ENCODE peak calls at places on chromosome 2, in eight cellular contexts. M, C, L, T, H, Y, U and X are unnamed samples.

GRCh38 chr2:110702514-110702913 is 24.7 kb upstream of the BUB1 start:
- DNase-seq in U (no peak), H (no peak), M (no peak), T (no peak), Y (no peak), C (no peak), L (no peak), X (no peak)

GRCh38 chr2:219514196-219514761 is at the start of gene ASIC4:
- DNase-seq in H (peak), M (no peak), C (peak), U (peak), T (no peak), L (no peak), Y (peak), X (peak)

GRCh38 chr2:240638517-240639160 is 13.4 kb downstream of the GPR35 start:
- DNase-seq in Y (no peak), M (no peak), T (no peak), L (no peak), C (no peak), U (no peak), H (no peak), X (peak)

GRCh38 chr2:20231632-20232031 is 6.7 kb upstream of the SDC1 start:
- DNase-seq in C (no peak), Y (no peak), T (peak), H (no peak), M (no peak), L (no peak), U (no peak), X (no peak)

GRCh38 chr2:46197672-46198071 is 99.5 kb upstream of the EPAS1 start:
- DNase-seq in Y (no peak), M (no peak), U (no peak), C (no peak), H (no peak), T (no peak), L (no peak), X (no peak)

GRCh38 chr2:188623995-188624643 is 332.4 kb downstream of the GULP1 start:
- DNase-seq in Y (peak), T (peak), H (peak), U (no peak), L (no peak), M (no peak), C (no peak), X (peak)

GRCh38 chr2:60873381-60873780 is 8.0 kb upstream of the REL start:
- DNase-seq in H (no peak), M (peak), C (no peak), L (no peak), U (no peak), T (no peak), Y (no peak), X (no peak)

GRCh38 chr2:135600915-135601314 is 69.6 kb downstream of the R3HDM1 start:
- DNase-seq in H (no peak), M (no peak), L (no peak), Y (no peak), U (no peak), C (no peak), T (no peak), X (no peak)

GRCh38 chr2:122101319-122101718 is 345.9 kb downstream of the TSN start:
- DNase-seq in H (no peak), U (no peak), T (no peak), L (no peak), M (no peak), Y (no peak), C (no peak), X (no peak)

GRCh38 chr2:181309161-181309560 is 148.0 kb upstream of the ITGA4 start:
- DNase-seq in L (no peak), M (no peak), T (no peak), Y (no peak), H (no peak), U (no peak), C (no peak), X (no peak)

GRCh38 chr2:146412625-146413024 is 1432.2 kb upstream of the ACVR2A start:
- DNase-seq in U (no peak), M (no peak), C (no peak), L (no peak), T (no peak), H (no peak), Y (no peak), X (no peak)

GRCh38 chr2:97713296-97714083 is at the start of gene ZAP70:
- DNase-seq in T (no peak), L (no peak), M (peak), C (no peak), H (no peak), Y (no peak), U (no peak), X (no peak)

GRCh38 chr2:169363570-169364150 is 1.3 kb upstream of the LRP2 start:
- DNase-seq in T (no peak), U (no peak), Y (peak), M (peak), L (peak), C (no peak), H (peak), X (peak)

GRCh38 chr2:95329891-95330822 is 33.0 kb downstream of the KCNIP3 start:
- DNase-seq in H (no peak), M (no peak), C (peak), L (no peak), Y (no peak), T (no peak), U (peak), X (no peak)

GRCh38 chr2:27356056-27356381 is 545 bp downstream of the GTF3C2 start:
- DNase-seq in C (no peak), Y (no peak), M (no peak), U (peak), L (peak), T (no peak), H (peak), X (peak)

GRCh38 chr2:127455566-127456493 is 37.6 kb downstream of the PROC start:
- DNase-seq in H (no peak), C (no peak), M (no peak), U (no peak), Y (peak), T (no peak), L (no peak), X (no peak)

GRCh38 chr2:145811467-145812162 is 1291.7 kb upstream of the ZEB2 start:
- DNase-seq in C (no peak), U (no peak), L (no peak), H (no peak), Y (no peak), M (no peak), T (no peak), X (no peak)

GRCh38 chr2:143177081-143177786 is 48.0 kb downstream of the ARHGAP15 start:
- DNase-seq in M (peak), C (peak), L (no peak), H (no peak), U (no peak), T (no peak), Y (no peak), X (peak)

GRCh38 chr2:8408560-8409460 is 273.0 kb upstream of the ID2 start:
- DNase-seq in Y (no peak), C (no peak), H (no peak), T (no peak), U (no peak), M (peak), L (no peak), X (no peak)

GRCh38 chr2:63576546-63576945 is 11.7 kb downstream of the WDPCP start:
- DNase-seq in H (no peak), U (no peak), M (no peak), L (no peak), T (no peak), Y (no peak), C (no peak), X (no peak)

GRCh38 chr2:88038263-88039105 is 17.1 kb downstream of the KRCC1 start:
- DNase-seq in Y (no peak), C (no peak), M (no peak), H (peak), T (no peak), L (no peak), U (no peak), X (peak)

GRCh38 chr2:227871375-227871788 is at the start of gene DAW1:
- DNase-seq in H (peak), M (peak), L (no peak), Y (peak), C (no peak), T (peak), U (peak), X (peak)

GRCh38 chr2:37300578-37300977 is 24.1 kb downstream of the PRKD3 start:
- DNase-seq in C (no peak), M (no peak), L (no peak), U (no peak), T (no peak), Y (no peak), H (no peak), X (no peak)

GRCh38 chr2:176852667-176853066 is 359.9 kb upstream of the HNRNPA3 start:
- DNase-seq in Y (peak), U (no peak), C (no peak), M (peak), H (no peak), T (peak), L (no peak), X (no peak)